ENCODE peak calls at places on chromosomes 6 and 20, in five cellular contexts. N is IMR-90, M is psoas muscle, Q is choroid plexus epithelial cell, Z is lung. R is an unnamed sample.

GRCh38 chr6:56450882-56451739 is 191.6 kb downstream of the DST start:
- DNase-seq in N (peak), M (peak), Q (peak), Z (peak), R (peak)

GRCh38 chr6:141866731-141867502 is 265.8 kb upstream of the GJE1 start:
- DNase-seq in N (peak), M (no peak), Q (peak), Z (no peak), R (no peak)

GRCh38 chr6:38021571-38021970 is 202.0 kb downstream of the ZFAND3 start:
- DNase-seq in N (no peak), M (no peak), Q (no peak), Z (no peak), R (no peak)

GRCh38 chr6:133447924-133448323 is 206.8 kb downstream of the EYA4 start:
- DNase-seq in N (peak), M (no peak), Q (peak), Z (no peak), R (no peak)

GRCh38 chr20:63441136-63441776 is 31.2 kb downstream of the KCNQ2 start:
- DNase-seq in N (no peak), M (no peak), Q (no peak), Z (no peak), R (no peak)

GRCh38 chr6:169452117-169452868 is 198.6 kb upstream of the THBS2 start:
- DNase-seq in N (peak), M (peak), Q (peak), Z (no peak), R (no peak)

GRCh38 chr6:115272311-115272710 is 788.4 kb downstream of the FRK start:
- DNase-seq in N (no peak), M (no peak), Q (no peak), Z (no peak), R (no peak)

GRCh38 chr6:163780993-163781392 is 366.5 kb downstream of the QKI start:
- DNase-seq in N (peak), M (peak), Q (peak), Z (no peak), R (no peak)

GRCh38 chr20:5212897-5213296 is 86.1 kb downstream of the CDS2 start:
- DNase-seq in N (no peak), M (no peak), Q (no peak), Z (no peak), R (no peak)

GRCh38 chr6:57075092-57075491 is 14.9 kb upstream of the ZNF451 start:
- DNase-seq in N (peak), M (no peak), Q (no peak), Z (no peak), R (no peak)

GRCh38 chr6:118419448-118420394 is 128.4 kb upstream of the PLN start:
- DNase-seq in N (peak), M (no peak), Q (peak), Z (no peak), R (no peak)

GRCh38 chr6:35096129-35096852 is 44.8 kb downstream of the TCP11 start:
- DNase-seq in N (peak), M (no peak), Q (peak), Z (no peak), R (peak)

GRCh38 chr6:132505158-132505557 is 7.8 kb downstream of the STX7 start:
- DNase-seq in N (no peak), M (no peak), Q (no peak), Z (no peak), R (no peak)

GRCh38 chr6:15338462-15338861 is 92.6 kb downstream of the JARID2 start:
- DNase-seq in N (no peak), M (no peak), Q (no peak), Z (no peak), R (no peak)

GRCh38 chr20:45798935-45799642 is 7.3 kb downstream of the DNTTIP1 start:
- DNase-seq in N (peak), M (no peak), Q (peak), Z (peak), R (peak)

GRCh38 chr6:161417712-161418457 is 144.0 kb upstream of the AGPAT4 start:
- DNase-seq in N (peak), M (peak), Q (peak), Z (no peak), R (peak)

GRCh38 chr20:20791664-20792568 is 79.5 kb upstream of the RALGAPA2 start:
- DNase-seq in N (no peak), M (no peak), Q (no peak), Z (no peak), R (peak)

GRCh38 chr20:43726811-43727338 is at the start of gene GTSF1L:
- DNase-seq in N (peak), M (no peak), Q (no peak), Z (no peak), R (peak)

GRCh38 chr20:39916236-39916635 is 772.8 kb downstream of the MAFB start:
- DNase-seq in N (no peak), M (no peak), Q (no peak), Z (no peak), R (no peak)

GRCh38 chr20:36092424-36093024 is 62.0 kb upstream of the EPB41L1 start:
- DNase-seq in N (no peak), M (peak), Q (no peak), Z (no peak), R (peak)

GRCh38 chr6:21748343-21749063 is 155.0 kb downstream of the SOX4 start:
- DNase-seq in N (peak), M (no peak), Q (peak), Z (no peak), R (peak)

GRCh38 chr6:162123797-162124196 is 603.8 kb downstream of the PRKN start:
- DNase-seq in N (no peak), M (no peak), Q (peak), Z (no peak), R (no peak)

GRCh38 chr6:15945593-15946159 is 183.2 kb upstream of the MYLIP start:
- DNase-seq in N (peak), M (no peak), Q (peak), Z (no peak), R (peak)

GRCh38 chr6:42450314-42451145 is 1.2 kb downstream of the TRERF1 start:
- DNase-seq in N (peak), M (no peak), Q (peak), Z (no peak), R (peak)

DNA sequence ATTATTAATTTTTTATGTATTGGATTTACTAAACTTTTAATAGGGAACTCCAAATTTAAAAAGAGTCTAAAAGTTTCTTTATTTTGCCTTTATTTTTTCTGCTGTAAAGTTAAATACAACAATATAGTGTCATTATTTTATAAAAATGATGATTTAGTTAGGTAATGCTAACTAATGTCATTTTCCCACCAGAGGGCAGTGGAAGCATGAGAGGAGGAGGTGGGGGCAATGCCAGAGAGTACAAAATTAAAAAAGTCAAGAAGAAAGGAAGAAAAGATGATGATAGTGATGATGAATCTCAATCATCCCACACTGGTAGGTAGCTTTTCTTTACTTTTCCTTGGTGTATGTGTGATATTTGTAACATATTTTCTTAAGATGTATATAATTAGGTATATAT is 20.2 kb upstream of the FHL5 start:
- DNase-seq in N (no peak), M (no peak), Q (peak), Z (no peak), R (no peak)
- TF ChIP-seq CTCF in N (peak), M (peak), Q (peak), Z (no peak), R (no peak)

DNA sequence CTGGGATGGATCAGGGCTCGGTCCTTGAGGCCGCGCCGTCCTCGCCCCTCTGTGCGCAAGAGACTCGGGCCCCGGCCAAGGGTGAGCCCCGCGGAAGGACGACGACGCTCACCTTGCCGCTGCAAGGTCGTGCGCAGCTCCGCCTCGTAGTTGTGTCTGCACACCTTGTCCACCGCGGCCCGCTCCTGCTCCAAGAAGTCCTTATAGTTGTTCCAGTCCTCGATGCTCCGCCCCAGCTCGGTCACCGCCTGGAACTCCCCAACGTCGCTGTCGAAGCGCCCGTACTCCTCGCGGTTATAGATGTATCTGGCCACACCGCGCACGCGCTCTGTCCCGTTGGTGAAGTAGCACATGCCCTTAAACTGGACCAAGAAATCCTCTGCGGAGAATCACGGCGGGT is 1.8 kb downstream of the HLA-DQB2 start:
- DNase-seq in N (no peak), M (no peak), Q (no peak), Z (no peak), R (no peak)
- TF ChIP-seq CTCF in N (no peak), M (no peak), Q (no peak), Z (no peak), R (no peak)

DNA sequence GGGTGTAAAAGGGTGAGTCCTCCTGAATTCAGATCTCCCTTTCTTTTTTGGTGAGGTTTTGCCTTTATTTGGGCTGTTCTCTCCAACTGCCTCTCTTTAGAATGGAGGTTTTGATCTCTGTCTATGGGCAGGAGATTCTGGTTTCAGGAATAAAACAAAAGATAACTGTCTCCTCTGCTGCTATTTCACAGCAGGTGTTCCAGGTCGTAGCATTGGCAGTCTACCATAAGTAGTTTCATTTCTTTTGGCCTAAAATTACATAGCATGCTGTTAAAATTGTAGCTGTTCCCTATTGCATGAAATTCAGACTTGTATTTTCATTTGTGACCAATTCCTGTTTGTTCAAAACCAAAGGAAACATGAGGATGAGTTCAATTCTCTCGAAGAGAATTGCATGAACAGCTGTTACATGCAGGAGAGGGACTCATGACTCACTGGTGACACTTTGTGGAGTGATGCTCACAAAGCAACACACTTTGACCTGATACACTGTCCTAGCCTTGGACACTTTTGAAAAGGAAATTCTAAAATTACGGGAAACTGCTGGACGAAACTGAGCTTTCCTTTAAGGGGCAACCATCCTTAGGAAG is 76.8 kb upstream of the SIRPG start:
- DNase-seq in N (no peak), M (no peak), Q (peak), Z (no peak), R (peak)
- TF ChIP-seq CTCF in N (no peak), M (no peak), Q (no peak), Z (no peak), R (peak)

DNA sequence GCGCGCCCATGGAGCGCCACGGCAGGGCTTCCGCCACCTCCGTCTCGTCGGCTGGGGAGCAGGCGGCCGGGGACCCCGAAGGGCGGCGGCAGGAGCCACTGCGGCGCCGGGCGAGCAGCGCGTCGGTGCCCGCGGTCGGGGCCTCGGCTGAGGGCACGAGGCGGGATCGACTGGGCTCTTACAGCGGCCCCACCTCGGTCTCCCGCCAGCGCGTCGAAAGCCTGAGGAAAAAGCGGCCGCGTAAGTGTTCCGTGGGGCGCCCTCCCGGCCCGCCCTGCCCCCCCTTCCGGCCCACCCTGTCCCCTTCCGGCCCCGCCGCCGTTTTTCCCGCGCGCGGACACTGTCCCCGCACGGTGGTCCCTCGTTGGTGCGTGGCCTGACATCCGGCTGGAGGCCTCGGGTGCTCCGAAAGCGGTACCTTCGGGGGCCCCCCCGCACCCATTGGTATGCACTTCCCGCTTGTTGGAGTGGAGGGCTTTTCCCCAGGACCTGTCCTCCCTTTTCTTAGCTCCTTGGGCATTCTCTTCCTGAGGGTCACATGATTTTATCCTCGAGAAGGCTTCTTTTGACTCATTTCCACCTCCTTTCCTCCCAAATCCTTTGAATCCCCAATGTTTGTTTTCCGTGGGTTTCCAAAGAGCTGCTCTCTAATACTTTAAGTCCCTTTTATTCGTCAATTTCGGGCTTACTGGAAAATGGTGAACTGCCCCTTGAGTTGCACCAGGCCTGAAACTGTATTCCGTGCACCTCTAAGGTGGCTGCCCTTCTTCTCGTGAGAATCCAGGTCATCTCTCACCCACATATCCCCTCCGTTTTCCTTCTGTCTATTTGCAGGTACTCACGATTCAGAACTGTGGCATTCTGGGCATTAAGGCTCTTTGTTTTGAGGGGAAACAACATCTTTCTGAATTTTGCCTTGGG is 562 bp downstream of the PANK2 start:
- DNase-seq in N (no peak), M (peak), Q (no peak), Z (peak), R (peak)
- TF ChIP-seq CTCF in N (no peak), M (peak), Q (no peak), Z (no peak), R (no peak)

GRCh38 chr20:58838174-58838573 is 12.5 kb downstream of the GNAS-AS1 start:
- DNase-seq in N (no peak), M (no peak), Q (no peak), Z (no peak), R (no peak)
- TF ChIP-seq CTCF in N (no peak), M (no peak), Q (no peak), Z (no peak), R (no peak)